ENCODE peak calls at places on chromosomes 6 and 20, in eight cellular contexts. Y, Z, F, K, V, S, A and Q are unnamed samples.

GRCh38 chr6:54697423-54697822 is 149.1 kb upstream of the FAM83B start:
- DNase-seq in Y (no peak), Z (no peak), F (no peak), K (peak; percentile 5), V (no peak), S (no peak), A (peak; percentile 23), Q (no peak)

GRCh38 chr20:36474563-36474962 is 66.8 kb upstream of the MYL9 start:
- DNase-seq in Y (no peak), Z (no peak), F (no peak), K (no peak), V (no peak), S (no peak), A (no peak), Q (no peak)

GRCh38 chr6:44696686-44697085 is 309.2 kb downstream of the CDC5L start:
- DNase-seq in Y (no peak), Z (no peak), F (no peak), K (no peak), V (no peak), S (no peak), A (no peak), Q (no peak)

GRCh38 chr20:46994341-46994740 is 99.7 kb downstream of the EYA2 start:
- DNase-seq in Y (no peak), Z (no peak), F (no peak), K (no peak), V (no peak), S (no peak), A (no peak), Q (no peak)

GRCh38 chr6:39585641-39586040 is 139.6 kb downstream of the KIF6 start:
- DNase-seq in Y (no peak), Z (no peak), F (no peak), K (no peak), V (no peak), S (no peak), A (no peak), Q (no peak)

GRCh38 chr20:35821807-35822242 is 50.0 kb downstream of the PHF20 start:
- DNase-seq in Y (no peak), Z (no peak), F (peak; percentile 70), K (peak; percentile 18), V (no peak), S (no peak), A (peak; percentile 73), Q (no peak)

GRCh38 chr6:75368864-75369402 is 84.3 kb upstream of the TMEM30A start:
- DNase-seq in Y (no peak), Z (peak; percentile 39), F (no peak), K (no peak), V (no peak), S (peak; percentile 48), A (no peak), Q (no peak)

GRCh38 chr20:58389324-58389967 is 417 bp downstream of the VAPB start:
- DNase-seq in Y (peak; percentile 67), Z (peak; percentile 51), F (peak; percentile 58), K (peak; percentile 42), V (no peak), S (peak; percentile 19), A (peak; percentile 43), Q (peak; percentile 44)

GRCh38 chr6:27146706-27147507 is 100.6 kb upstream of the PRSS16 start:
- DNase-seq in Y (peak; percentile 87), Z (peak; percentile 80), F (peak; percentile 98), K (peak; percentile 99), V (peak; percentile 91), S (peak; percentile 49), A (peak; percentile 100), Q (peak; percentile 76)

GRCh38 chr6:44974511-44974910 is 353.6 kb upstream of the RUNX2 start:
- DNase-seq in Y (no peak), Z (no peak), F (no peak), K (no peak), V (no peak), S (no peak), A (no peak), Q (no peak)

GRCh38 chr20:7841291-7841966 is 98.8 kb downstream of the HAO1 start:
- DNase-seq in Y (no peak), Z (peak; percentile 29), F (peak; percentile 30), K (peak; percentile 70), V (no peak), S (no peak), A (peak; percentile 52), Q (no peak)
- H3K27ac ChIP-seq in Y (no peak overlapping the region), Z (no peak overlapping the region), F (peak overlapping the region; percentile 60), K (peak overlapping the region; percentile 78), V (no peak overlapping the region), S (no peak overlapping the region), A (no peak overlapping the region), Q (no peak overlapping the region)

GRCh38 chr20:38805502-38805957 is at the start of gene PPP1R16B:
- DNase-seq in Y (no peak), Z (peak; percentile 55), F (no peak), K (no peak), V (peak; percentile 85), S (no peak), A (peak; percentile 23), Q (peak; percentile 58)

GRCh38 chr20:38805958-38806854 is 709 bp downstream of the PPP1R16B start:
- DNase-seq in Y (no peak), Z (peak; percentile 29), F (no peak), K (no peak), V (peak; percentile 60), S (no peak), A (no peak), Q (peak; percentile 49)

GRCh38 chr20:38804243-38804642 is 1.3 kb upstream of the PPP1R16B start:
- DNase-seq in Y (no peak), Z (no peak), F (no peak), K (no peak), V (no peak), S (no peak), A (no peak), Q (no peak)

GRCh38 chr20:38804682-38805501 is 605 bp upstream of the PPP1R16B start:
- DNase-seq in Y (no peak), Z (no peak), F (no peak), K (no peak), V (peak; percentile 93), S (peak; percentile 16), A (peak; percentile 40), Q (no peak)

GRCh38 chr20:38806855-38807655 is 1.6 kb downstream of the PPP1R16B start:
- DNase-seq in Y (no peak), Z (no peak), F (no peak), K (no peak), V (peak; percentile 41), S (no peak), A (no peak), Q (no peak)
- H3K27ac ChIP-seq in Y (no peak overlapping the region), Z (no peak overlapping the region), F (no peak overlapping the region), K (no peak overlapping the region), V (peak overlapping the region; percentile 98), S (peak overlapping the region; percentile 72), A (no peak overlapping the region), Q (peak overlapping the region; percentile 94)

GRCh38 chr6:52994789-52995078 is 350 bp downstream of the GSTA4 start:
- DNase-seq in Y (peak; percentile 74), Z (peak; percentile 33), F (no peak), K (no peak), V (no peak), S (peak; percentile 27), A (no peak), Q (peak; percentile 57)

GRCh38 chr6:52998603-52999002 is 3.5 kb upstream of the GSTA4 start:
- DNase-seq in Y (no peak), Z (no peak), F (no peak), K (no peak), V (no peak), S (no peak), A (no peak), Q (no peak)

GRCh38 chr6:52994031-52994788 is 874 bp downstream of the GSTA4 start:
- DNase-seq in Y (peak; percentile 70), Z (no peak), F (peak; percentile 59), K (peak; percentile 7), V (no peak), S (no peak), A (peak; percentile 55), Q (peak; percentile 21)

GRCh38 chr6:52993461-52993860 is 1.6 kb downstream of the GSTA4 start:
- DNase-seq in Y (no peak), Z (no peak), F (peak; percentile 4), K (no peak), V (no peak), S (no peak), A (peak; percentile 13), Q (no peak)

GRCh38 chr6:52995913-52996685 is 1.0 kb upstream of the GSTA4 start:
- DNase-seq in Y (peak; percentile 70), Z (peak; percentile 49), F (peak; percentile 74), K (peak; percentile 78), V (peak; percentile 51), S (peak; percentile 34), A (peak; percentile 87), Q (peak; percentile 19)
- H3K27ac ChIP-seq in Y (peak overlapping the region; percentile 92), Z (peak overlapping the region; percentile 65), F (no peak overlapping the region), K (peak overlapping the region; percentile 59), V (no peak overlapping the region), S (peak overlapping the region; percentile 92), A (no peak overlapping the region), Q (peak overlapping the region; percentile 53)

GRCh38 chr20:50916257-50916656 is 15.0 kb downstream of the ADNP start:
- DNase-seq in Y (no peak), Z (no peak), F (no peak), K (peak; percentile 26), V (no peak), S (no peak), A (peak; percentile 57), Q (no peak)

GRCh38 chr20:50921055-50921454 is 10.2 kb downstream of the ADNP start:
- DNase-seq in Y (no peak), Z (no peak), F (no peak), K (peak; percentile 12), V (peak; percentile 26), S (no peak), A (peak; percentile 49), Q (no peak)

GRCh38 chr20:50916934-50917333 is 14.3 kb downstream of the ADNP start:
- DNase-seq in Y (no peak), Z (no peak), F (no peak), K (no peak), V (no peak), S (no peak), A (no peak), Q (no peak)

GRCh38 chr20:50919567-50919966 is 11.7 kb downstream of the ADNP start:
- DNase-seq in Y (no peak), Z (peak; percentile 35), F (no peak), K (peak; percentile 62), V (no peak), S (peak; percentile 37), A (peak; percentile 77), Q (no peak)

DNA sequence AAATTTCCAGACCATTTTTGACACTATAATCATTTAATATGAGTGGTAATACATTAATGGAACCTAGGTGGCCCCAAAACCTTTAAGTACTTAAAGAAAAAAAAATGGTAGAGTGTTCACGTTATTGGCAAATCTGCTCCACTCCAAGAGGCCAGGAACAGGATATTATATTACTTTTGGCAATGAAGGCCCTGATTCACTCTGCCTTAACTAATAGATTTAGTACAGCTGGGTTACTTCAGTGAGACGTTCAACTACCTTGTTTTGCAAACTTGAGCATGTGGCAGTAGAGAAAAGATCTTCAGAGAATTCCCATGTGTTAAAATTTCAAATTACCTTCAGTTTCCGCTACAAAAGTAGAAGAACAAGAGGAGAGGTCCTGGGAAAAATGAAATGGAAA is 12.8 kb downstream of the ADNP start:
- DNase-seq in Y (no peak), Z (no peak), F (no peak), K (no peak), V (no peak), S (no peak), A (peak; percentile 51), Q (no peak)
- H3K27ac ChIP-seq in Y (peak overlapping the region; percentile 8), Z (no peak overlapping the region), F (no peak overlapping the region), K (no peak overlapping the region), V (no peak overlapping the region), S (peak overlapping the region; percentile 48), A (peak overlapping the region; percentile 35), Q (no peak overlapping the region)

GRCh38 chr6:71420693-71421328 is 132.2 kb downstream of the OGFRL1 start:
- DNase-seq in Y (peak; percentile 98), Z (peak; percentile 97), F (peak; percentile 93), K (peak; percentile 91), V (no peak), S (peak; percentile 98), A (peak; percentile 97), Q (peak; percentile 97)
- H3K27ac ChIP-seq in Y (peak overlapping the region; percentile 97), Z (peak overlapping the region; percentile 92), F (peak overlapping the region; percentile 66), K (peak overlapping the region; percentile 96), V (no peak overlapping the region), S (peak overlapping the region; percentile 96), A (peak overlapping the region; percentile 79), Q (peak overlapping the region; percentile 79)